ENCODE peak calls at places on chromosomes 13 and 19, in seven cellular contexts. A, J, D, I, W, Q and L are unnamed samples.

GRCh38 chr13:86838411-86839120 is 832.6 kb upstream of the SLITRK5 start:
- DNase-seq in A (no peak), J (no peak), D (no peak), I (no peak), W (no peak), Q (no peak), L (no peak)

GRCh38 chr13:51523082-51523518 is 61.2 kb upstream of the WDFY2 start:
- DNase-seq in A (peak; percentile 65), J (no peak), D (no peak), I (peak; percentile 24), W (no peak), Q (peak; percentile 31), L (no peak)

GRCh38 chr19:5281588-5281987 is 59.0 kb downstream of the PTPRS start:
- DNase-seq in A (peak; percentile 84), J (no peak), D (no peak), I (no peak), W (peak; percentile 28), Q (peak; percentile 50), L (no peak)

GRCh38 chr13:95354680-95355487 is 53.6 kb upstream of the ABCC4 start:
- DNase-seq in A (no peak), J (no peak), D (peak; percentile 39), I (no peak), W (no peak), Q (no peak), L (no peak)

GRCh38 chr19:47447470-47448359 is 24.0 kb downstream of the SLC8A2 start:
- DNase-seq in A (no peak), J (no peak), D (no peak), I (peak; percentile 52), W (peak; percentile 71), Q (peak; percentile 30), L (no peak)

GRCh38 chr19:2233601-2234280 is 2.4 kb downstream of the PLEKHJ1 start:
- DNase-seq in A (no peak), J (no peak), D (no peak), I (no peak), W (no peak), Q (no peak), L (no peak)

GRCh38 chr19:925912-926594 is at the start of gene ARID3A:
- DNase-seq in A (no peak), J (no peak), D (peak; percentile 91), I (no peak), W (peak; percentile 51), Q (no peak), L (no peak)

GRCh38 chr13:40193290-40194203 is 472.9 kb downstream of the FOXO1 start:
- DNase-seq in A (peak; percentile 88), J (peak; percentile 40), D (no peak), I (no peak), W (no peak), Q (no peak), L (no peak)

GRCh38 chr13:41827507-41828213 is 133.2 kb downstream of the VWA8 start:
- DNase-seq in A (peak; percentile 76), J (peak; percentile 7), D (no peak), I (no peak), W (no peak), Q (no peak), L (peak; percentile 42)

GRCh38 chr19:12723383-12723642 is 419 bp downstream of the TNPO2 start:
- DNase-seq in A (no peak), J (no peak), D (no peak), I (no peak), W (no peak), Q (no peak), L (no peak)

GRCh38 chr13:29402168-29402621 is 193.3 kb downstream of the SLC7A1 start:
- DNase-seq in A (no peak), J (no peak), D (no peak), I (no peak), W (no peak), Q (no peak), L (no peak)

GRCh38 chr13:111977184-111977516 is 89.8 kb upstream of the SOX1 start:
- DNase-seq in A (no peak), J (no peak), D (no peak), I (no peak), W (no peak), Q (no peak), L (no peak)

GRCh38 chr13:25469179-25469545 is 97.4 kb downstream of the ATP8A2 start:
- DNase-seq in A (no peak), J (no peak), D (no peak), I (no peak), W (no peak), Q (no peak), L (no peak)

GRCh38 chr19:32188921-32189320 is 156.5 kb upstream of the ZNF507 start:
- DNase-seq in A (no peak), J (no peak), D (no peak), I (no peak), W (no peak), Q (no peak), L (no peak)

GRCh38 chr19:19342086-19343015 is 21.7 kb downstream of the MAU2 start:
- DNase-seq in A (peak; percentile 70), J (no peak), D (no peak), I (no peak), W (peak; percentile 68), Q (peak; percentile 67), L (no peak)

GRCh38 chr13:67857581-67858310 is 627.6 kb upstream of the PCDH9 start:
- DNase-seq in A (no peak), J (no peak), D (no peak), I (no peak), W (no peak), Q (no peak), L (no peak)

GRCh38 chr19:13036366-13036976 is 41.2 kb downstream of the NFIX start:
- DNase-seq in A (peak; percentile 95), J (no peak), D (no peak), I (no peak), W (peak; percentile 79), Q (peak; percentile 67), L (no peak)

GRCh38 chr19:6423499-6424189 is 967 bp downstream of the KHSRP start:
- DNase-seq in A (peak; percentile 69), J (no peak), D (peak; percentile 83), I (no peak), W (peak; percentile 55), Q (no peak), L (no peak)

GRCh38 chr19:19668230-19669012 is at the start of gene ZNF101:
- DNase-seq in A (peak; percentile 97), J (peak; percentile 64), D (peak; percentile 97), I (peak; percentile 96), W (peak; percentile 96), Q (peak; percentile 94), L (peak; percentile 41)

GRCh38 chr19:30824809-30825208 is 452.6 kb downstream of the ZNF536 start:
- DNase-seq in A (no peak), J (no peak), D (no peak), I (no peak), W (no peak), Q (no peak), L (no peak)
- H3K27ac ChIP-seq in A (no peak overlapping the region), J (no peak overlapping the region), D (no peak overlapping the region), I (no peak overlapping the region), W (no peak overlapping the region), Q (no peak overlapping the region), L (no peak overlapping the region)

GRCh38 chr13:32881074-32881791 is 135.0 kb upstream of the KL start:
- DNase-seq in A (no peak), J (no peak), D (no peak), I (no peak), W (no peak), Q (no peak), L (no peak)
- H3K36me3 ChIP-seq in A (no peaks in the 10 kb centered on the region), J (no peaks in the 10 kb centered on the region), D (no peaks in the 10 kb centered on the region), I (no peaks in the 10 kb centered on the region), W (no peaks in the 10 kb centered on the region), Q (no peaks in the 10 kb centered on the region), L (no peaks in the 10 kb centered on the region)

DNA sequence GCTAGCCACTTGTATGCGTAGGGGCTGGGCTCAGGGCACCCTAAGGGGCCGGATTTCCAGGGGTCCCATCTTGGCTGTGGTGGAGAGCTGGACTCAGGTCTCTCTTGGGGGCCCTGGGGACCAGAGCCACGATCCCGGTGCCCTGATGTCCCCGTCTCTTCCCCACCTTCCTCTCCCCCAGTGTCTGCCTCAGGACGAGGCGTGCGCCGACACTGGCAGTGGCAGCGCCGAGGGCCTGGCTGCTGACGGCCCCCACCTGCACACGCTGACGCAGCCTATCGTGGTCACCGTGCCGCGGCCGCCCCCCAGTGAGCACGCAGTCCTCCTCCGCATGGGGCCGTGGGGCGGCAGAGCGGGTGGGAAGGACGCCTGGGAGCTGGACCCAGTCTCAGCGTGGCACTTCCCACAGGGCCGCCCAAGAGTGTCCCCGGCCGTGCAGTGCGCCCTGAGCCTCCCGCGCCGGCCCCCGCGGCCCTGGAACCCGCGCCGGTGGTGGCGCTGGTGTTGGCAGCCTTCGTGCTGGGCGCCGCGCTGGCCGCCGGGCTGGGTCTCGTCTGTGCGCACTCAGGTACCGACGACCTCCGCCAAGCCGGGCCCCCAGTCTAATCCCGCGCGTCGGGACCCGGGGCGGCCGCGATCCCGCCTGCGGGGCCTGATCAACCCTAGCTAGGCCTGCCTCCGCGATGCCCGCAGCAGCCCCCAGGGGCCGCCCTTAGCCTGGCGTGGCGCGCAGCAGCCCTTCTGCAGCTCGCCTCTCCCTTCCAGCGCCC is 2.7 kb upstream of the SNAPC2 start:
- DNase-seq in A (no peak), J (no peak), D (peak; percentile 90), I (peak; percentile 57), W (no peak), Q (no peak), L (no peak)
- H3K4me3 ChIP-seq in A (peak overlapping the region; percentile 62), J (peak overlapping the region; percentile 67), D (peak overlapping the region; percentile 70), I (peak overlapping the region; percentile 7), W (peak overlapping the region; percentile 7), Q (no peak overlapping the region), L (peak overlapping the region; percentile 62)

GRCh38 chr19:41364546-41365391 is 820 bp upstream of the B9D2 start:
- DNase-seq in A (no peak), J (no peak), D (no peak), I (no peak), W (no peak), Q (no peak), L (no peak)

GRCh38 chr19:41363753-41364545 is at the start of gene B9D2:
- DNase-seq in A (peak; percentile 99), J (peak; percentile 92), D (peak; percentile 99), I (peak; percentile 98), W (peak; percentile 98), Q (peak; percentile 98), L (peak; percentile 91)

GRCh38 chr19:41359741-41360140 is 4.2 kb downstream of the B9D2 start:
- DNase-seq in A (no peak), J (no peak), D (no peak), I (no peak), W (no peak), Q (no peak), L (no peak)

GRCh38 chr19:41363371-41363752 is 587 bp downstream of the B9D2 start:
- DNase-seq in A (no peak), J (no peak), D (no peak), I (no peak), W (no peak), Q (no peak), L (no peak)

DNA sequence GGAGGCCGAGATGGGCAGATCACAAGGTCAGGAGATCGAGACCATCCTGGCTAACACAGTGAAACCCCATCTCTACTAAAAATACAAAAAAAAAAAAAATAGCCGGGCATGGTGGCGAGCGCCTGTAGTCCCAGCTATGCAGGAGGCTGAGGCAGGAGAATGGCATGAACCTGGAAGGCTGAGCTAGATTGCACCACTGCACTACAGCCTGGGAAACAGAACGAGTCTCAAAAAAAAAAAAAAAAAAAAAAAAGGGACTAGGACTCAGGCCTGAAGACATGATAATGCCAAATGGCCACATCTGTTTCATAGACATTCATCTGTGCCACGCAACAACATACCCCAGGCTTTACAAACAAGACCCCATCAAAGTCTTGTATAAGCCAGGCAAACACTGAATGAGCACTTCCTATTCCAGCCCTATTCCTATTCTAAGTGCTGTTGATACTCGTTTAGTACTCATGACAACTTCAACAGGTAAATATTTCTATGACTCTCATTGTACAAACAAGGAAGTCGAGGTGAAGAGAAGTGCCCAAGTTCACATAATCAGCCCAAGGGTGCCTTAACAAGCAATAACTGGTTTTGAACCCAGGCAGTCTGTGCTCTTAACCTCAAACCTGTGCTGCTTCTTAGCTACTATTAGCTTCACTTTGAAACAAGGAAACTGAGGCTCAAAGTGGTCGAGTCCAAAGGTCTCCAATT is 1.7 kb downstream of the B9D2 start:
- DNase-seq in A (no peak), J (no peak), D (no peak), I (no peak), W (peak; percentile 36), Q (no peak), L (no peak)
- H3K27ac ChIP-seq in A (no peak overlapping the region), J (no peak overlapping the region), D (peak overlapping the region; percentile 99), I (peak overlapping the region; percentile 99), W (peak overlapping the region; percentile 90), Q (no peak overlapping the region), L (no peak overlapping the region)